ENCODE peak calls at places on chromosomes 4 and X, in four cellular contexts. O is AG04449, C is astrocyte of the spinal cord, Q is GM10248. Z is an unnamed sample.

GRCh38 chr4:26388671-26389070 is 67.9 kb downstream of the RBPJ start:
- DNase-seq in O (no peak), C (no peak), Q (no peak), Z (no peak)

GRCh38 chr4:130808492-130808891 is 1712.5 kb downstream of the C4orf33 start:
- DNase-seq in O (no peak), C (peak), Q (no peak), Z (no peak)

GRCh38 chr4:75634281-75634680 is 4.0 kb upstream of the CDKL2 start:
- DNase-seq in O (no peak), C (peak), Q (no peak), Z (no peak)

GRCh38 chr4:147509386-147509785 is 28.5 kb downstream of the EDNRA start:
- DNase-seq in O (no peak), C (no peak), Q (no peak), Z (no peak)

GRCh38 chr4:73309211-73309610 is 50.6 kb upstream of the ANKRD17 start:
- DNase-seq in O (peak), C (peak), Q (no peak), Z (no peak)

GRCh38 chrX:84064814-84065213 is 123.2 kb downstream of the RPS6KA6 start:
- DNase-seq in O (no peak), C (no peak), Q (no peak), Z (no peak)

GRCh38 chr4:26542996-26543395 is 40.9 kb upstream of the TBC1D19 start:
- DNase-seq in O (no peak), C (peak), Q (no peak), Z (no peak)

GRCh38 chr4:120066182-120066524 is 495 bp downstream of the MAD2L1 start:
- DNase-seq in O (no peak), C (no peak), Q (peak), Z (no peak)

DNA sequence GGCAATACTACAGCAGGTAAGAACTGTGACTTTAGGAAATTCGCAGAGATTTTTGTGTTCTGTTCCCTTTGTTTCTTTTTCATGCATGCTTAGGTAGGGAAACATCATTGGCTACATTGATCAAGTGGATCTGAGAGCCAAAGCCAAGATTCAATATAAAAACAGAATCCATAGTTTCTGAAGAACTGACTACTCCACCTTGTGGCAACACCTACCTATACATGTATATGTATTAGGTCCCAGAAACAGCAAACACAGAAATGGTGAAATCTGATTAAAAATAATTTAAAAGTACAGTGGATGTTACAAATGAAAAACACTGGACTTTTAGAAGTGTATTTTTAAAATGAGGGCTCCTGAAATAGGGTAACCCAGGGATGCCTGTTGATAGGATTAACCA is 322.6 kb upstream of the MAOA start:
- DNase-seq in O (no peak), C (no peak), Q (no peak), Z (no peak)
- TF ChIP-seq CTCF in O (no peak), C (no peak), Q (no peak), Z (no peak)

DNA sequence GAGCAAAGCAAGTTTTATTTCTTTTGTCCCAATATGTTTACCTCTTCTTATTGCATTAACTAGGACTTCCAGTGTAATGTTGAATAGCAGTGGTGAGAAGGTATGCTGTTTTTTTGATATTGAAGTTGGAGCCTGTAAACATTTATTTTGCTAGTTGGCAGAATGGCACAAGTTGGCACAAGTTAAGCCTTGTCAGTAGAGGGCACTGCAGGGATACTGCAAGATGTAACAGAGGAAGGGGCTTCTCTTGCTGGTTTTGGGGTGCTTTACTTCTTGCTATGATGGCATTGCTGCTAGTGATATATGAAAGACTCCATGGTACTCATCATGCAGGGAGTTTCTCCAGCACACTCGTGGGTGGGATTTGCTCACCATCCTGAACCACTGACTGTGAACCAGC is 327.3 kb upstream of the ARX start:
- DNase-seq in O (no peak), C (no peak), Q (no peak), Z (no peak)
- TF ChIP-seq CTCF in O (no peak), C (no peak), Q (no peak), Z (no peak)

GRCh38 chr4:159770969-159771368 is 668.1 kb downstream of the RAPGEF2 start:
- DNase-seq in O (no peak), C (no peak), Q (no peak), Z (no peak)
- TF ChIP-seq CTCF in O (no peak), C (no peak), Q (no peak), Z (no peak)

DNA sequence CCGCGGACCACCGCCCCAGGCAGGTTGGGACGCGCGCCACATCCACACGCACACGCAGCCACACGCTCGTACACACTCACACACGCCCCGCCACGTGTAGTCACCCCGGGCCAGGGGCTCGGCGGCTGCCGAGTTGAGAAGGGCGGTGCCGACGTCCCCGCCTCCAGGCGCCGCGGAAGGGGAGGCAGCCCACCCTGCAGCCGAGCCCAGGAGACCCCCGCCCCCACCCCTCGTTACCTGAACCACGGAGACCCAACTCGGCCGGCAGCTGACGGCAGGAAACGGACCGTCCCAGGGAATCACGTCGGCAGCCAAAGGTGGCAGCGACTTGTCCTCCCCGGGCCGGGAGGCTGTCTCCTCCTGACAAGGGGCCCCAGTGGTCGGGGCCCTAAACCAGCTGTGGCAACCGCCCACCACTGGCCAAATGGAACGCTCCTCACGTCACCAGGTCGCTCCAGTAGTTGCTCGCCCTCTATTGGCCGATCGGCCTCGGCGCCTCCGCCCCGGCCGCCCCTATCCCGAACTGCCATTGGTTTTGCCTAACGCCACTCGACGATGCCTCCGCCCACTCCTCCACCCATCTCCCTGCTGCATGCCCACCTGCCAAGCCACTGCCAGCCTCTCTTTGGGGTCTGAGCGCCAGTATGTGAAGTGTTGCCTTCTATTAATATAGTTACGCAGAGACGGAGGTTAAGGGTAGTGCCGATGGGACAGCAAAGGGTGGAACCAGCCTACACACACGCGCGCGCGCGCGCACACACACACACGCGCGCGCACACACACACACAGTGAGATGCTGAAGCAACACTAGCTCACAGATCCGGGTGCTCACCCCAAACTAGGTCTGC is at the start of gene ZDHHC9:
- DNase-seq in O (peak), C (peak), Q (peak), Z (peak)
- TF ChIP-seq CTCF in O (no peak), C (no peak), Q (no peak), Z (no peak)

GRCh38 chr4:177547985-177548384 is 105.7 kb upstream of the AGA start:
- DNase-seq in O (no peak), C (no peak), Q (no peak), Z (no peak)
- TF ChIP-seq CTCF in O (no peak), C (no peak), Q (no peak), Z (no peak)

DNA sequence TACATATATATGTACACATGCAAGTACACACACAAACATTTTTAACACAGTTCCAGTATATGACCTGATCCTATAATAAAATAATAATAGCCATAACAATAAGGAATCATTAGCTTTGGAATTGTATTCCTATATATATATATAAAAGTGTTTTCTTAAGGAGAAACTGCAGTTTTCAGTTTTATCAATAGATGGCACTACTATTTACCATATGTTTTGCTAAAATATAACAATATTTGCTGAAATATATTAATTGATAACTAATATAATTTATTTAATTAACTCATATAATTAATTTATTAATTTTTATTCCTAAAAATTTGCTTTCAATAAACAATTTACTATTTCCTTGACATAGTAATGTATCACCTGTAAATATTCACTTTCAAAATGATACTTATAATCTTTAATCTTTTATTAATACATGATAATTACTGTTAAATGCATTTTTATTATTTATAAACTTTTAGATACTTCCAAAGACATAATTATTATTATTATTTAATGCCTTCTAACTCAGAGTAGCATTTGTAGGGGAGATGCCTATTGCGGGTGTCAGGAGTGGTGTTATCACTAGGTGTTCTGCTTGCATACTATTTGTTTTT is 599.5 kb downstream of the FSTL5 start:
- DNase-seq in O (no peak), C (peak), Q (no peak), Z (no peak)
- TF ChIP-seq CTCF in O (no peak), C (peak), Q (peak), Z (no peak)

GRCh38 chr4:165867961-165868360 is 5.1 kb upstream of the TLL1 start:
- DNase-seq in O (no peak), C (no peak), Q (no peak), Z (no peak)

GRCh38 chr4:165861378-165861777 is 11.7 kb upstream of the TLL1 start:
- DNase-seq in O (no peak), C (no peak), Q (no peak), Z (no peak)

GRCh38 chr4:165865995-165866650 is 6.9 kb upstream of the TLL1 start:
- DNase-seq in O (no peak), C (no peak), Q (no peak), Z (no peak)

GRCh38 chr4:165864228-165864627 is 8.8 kb upstream of the TLL1 start:
- DNase-seq in O (no peak), C (no peak), Q (no peak), Z (no peak)
- TF ChIP-seq CTCF in O (no peak), C (no peak), Q (peak), Z (no peak)

Z was measured in GM13976.